ENCODE peak calls at places on chromosome 21, in seven cellular contexts. T, M, S, A, P, W and X are unnamed samples.

GRCh38 chr21:27423073-27423472 is 456.2 kb upstream of the ADAMTS5 start:
- DNase-seq in P (no peak), T (peak), W (no peak), A (no peak), M (peak), S (peak), X (peak)

GRCh38 chr21:15281714-15282113 is 216.9 kb upstream of the NRIP1 start:
- DNase-seq in P (no peak), A (no peak), S (no peak), T (no peak), M (no peak), W (no peak), X (no peak)

GRCh38 chr21:39670741-39671140 is 58.0 kb downstream of the B3GALT5 start:
- DNase-seq in W (no peak), A (no peak), P (no peak), M (no peak), S (peak), T (no peak), X (no peak)

GRCh38 chr21:32371913-32372314 is 20.9 kb downstream of the URB1 start:
- DNase-seq in T (peak), M (peak), A (no peak), S (peak), P (no peak), W (no peak), X (peak)

GRCh38 chr21:45724345-45724961 is 80.9 kb downstream of the PCBP3 start:
- DNase-seq in T (no peak), M (no peak), W (no peak), A (no peak), P (no peak), S (no peak), X (peak)

GRCh38 chr21:34668803-34669148 is at the start of gene CLIC6:
- DNase-seq in T (no peak), S (no peak), M (no peak), P (no peak), W (no peak), A (no peak), X (no peak)

GRCh38 chr21:28018741-28019669 is 973.7 kb downstream of the LTN1 start:
- DNase-seq in M (peak), T (peak), P (peak), A (no peak), W (no peak), S (no peak), X (peak)

GRCh38 chr21:45889115-45889708 is 92.4 kb upstream of the COL6A1 start:
- DNase-seq in A (no peak), S (no peak), P (no peak), M (no peak), T (no peak), W (no peak), X (no peak)

GRCh38 chr21:14414932-14415508 is 32.1 kb upstream of the HSPA13 start:
- DNase-seq in W (no peak), M (no peak), S (no peak), T (no peak), P (no peak), A (no peak), X (no peak)

GRCh38 chr21:46191257-46191685 is 7.0 kb upstream of the SPATC1L start:
- DNase-seq in P (no peak), T (peak), S (peak), A (no peak), W (no peak), M (peak), X (peak)

GRCh38 chr21:33374080-33374873 is 28.9 kb upstream of the IFNGR2 start:
- DNase-seq in A (peak), P (peak), S (peak), T (peak), W (no peak), M (peak), X (peak)

GRCh38 chr21:34724857-34725195 is 56.0 kb downstream of the CLIC6 start:
- DNase-seq in S (peak), A (no peak), M (no peak), T (no peak), W (no peak), P (no peak), X (no peak)

GRCh38 chr21:36004441-36004840 is 55.9 kb downstream of the SETD4 start:
- DNase-seq in P (no peak), A (peak), T (peak), S (no peak), M (peak), W (no peak), X (no peak)

DNA sequence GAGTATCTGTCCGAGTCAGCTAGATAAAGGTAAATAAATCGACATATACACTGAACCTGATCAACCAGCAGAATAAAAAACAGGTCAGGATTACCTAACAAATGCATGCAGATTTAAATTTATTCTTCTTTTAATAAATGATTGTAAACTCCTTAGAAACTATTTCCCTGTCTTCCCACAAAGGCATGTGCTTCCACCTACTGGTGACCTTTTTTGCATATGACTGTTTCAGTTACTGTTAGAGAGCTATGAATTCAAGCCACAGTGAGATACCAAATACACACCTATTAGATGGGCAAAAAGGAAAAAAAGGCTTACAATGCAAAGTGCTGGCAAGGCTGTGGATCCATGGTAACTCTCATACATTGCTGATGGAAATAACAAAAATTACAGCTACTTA is 957.4 kb upstream of the NCAM2 start:
- DNase-seq in S (no peak), M (no peak), P (peak), T (no peak), A (no peak), W (no peak), X (no peak)
- TF ChIP-seq CTCF in S (no peak), M (no peak), P (peak), T (no peak), A (no peak), W (peak), X (no peak)

GRCh38 chr21:41876928-41877652 is 2.1 kb downstream of the PRDM15 start:
- DNase-seq in S (no peak), P (no peak), A (no peak), M (no peak), W (no peak), T (no peak), X (no peak)

GRCh38 chr21:41876396-41876795 is 2.7 kb downstream of the PRDM15 start:
- DNase-seq in T (no peak), P (no peak), S (no peak), W (no peak), M (no peak), A (no peak), X (no peak)

GRCh38 chr21:41879190-41879998 is at the start of gene PRDM15:
- DNase-seq in A (peak), M (peak), W (no peak), S (peak), T (peak), P (peak), X (peak)

GRCh38 chr21:41878831-41879189 is 334 bp downstream of the PRDM15 start:
- DNase-seq in S (peak), A (peak), M (peak), T (peak), W (no peak), P (peak), X (peak)

GRCh38 chr21:41877901-41878830 is 978 bp downstream of the PRDM15 start:
- DNase-seq in A (peak), M (peak), T (peak), P (peak), S (peak), W (no peak), X (peak)
- H2AFZ ChIP-seq in A (peak), M (peak), T (peak), P (peak), S (peak), W (no peak), X (peak)

GRCh38 chr21:23152130-23152529 is 2153.9 kb downstream of the NCAM2 start:
- DNase-seq in T (no peak), W (no peak), M (no peak), A (no peak), P (no peak), S (no peak), X (no peak)
- TF ChIP-seq CTCF in T (no peak), W (no peak), M (no peak), A (no peak), P (no peak), S (no peak), X (no peak)

GRCh38 chr21:30101967-30102366 is 64.6 kb downstream of the CLDN17 start:
- DNase-seq in S (no peak), M (no peak), T (no peak), A (no peak), W (no peak), P (no peak), X (no peak)
- H2AFZ ChIP-seq in S (no peak), M (no peak), T (no peak), A (no peak), W (no peak), P (no peak), X (no peak)

GRCh38 chr21:44484498-44485253 is 29.4 kb downstream of the LRRC3 start:
- DNase-seq in P (no peak), W (no peak), T (no peak), S (no peak), A (no peak), M (no peak), X (peak)

GRCh38 chr21:44483288-44484237 is 28.3 kb downstream of the LRRC3 start:
- DNase-seq in T (no peak), P (no peak), W (no peak), A (no peak), S (no peak), M (peak), X (peak)

GRCh38 chr21:44485796-44486195 is 30.5 kb downstream of the LRRC3 start:
- DNase-seq in A (no peak), T (no peak), M (no peak), W (no peak), P (no peak), S (no peak), X (peak)

GRCh38 chr21:44486302-44486701 is 31.0 kb downstream of the LRRC3 start:
- DNase-seq in A (no peak), T (no peak), M (no peak), W (no peak), S (no peak), P (no peak), X (peak)

GRCh38 chr21:44485254-44485793 is 30.0 kb downstream of the LRRC3 start:
- DNase-seq in A (peak), W (peak), M (peak), T (peak), P (no peak), S (no peak), X (peak)
- TF ChIP-seq CTCF in A (peak), W (peak), M (peak), T (no peak), P (peak), S (no peak), X (peak)

GRCh38 chr21:37367301-37367757 is 756 bp downstream of the DYRK1A start:
- DNase-seq in S (no peak), P (peak), W (no peak), A (no peak), M (no peak), T (no peak), X (no peak)
- H2AFZ ChIP-seq in S (no peak), P (no peak), W (no peak), A (no peak), M (peak), T (no peak), X (no peak)

DNA sequence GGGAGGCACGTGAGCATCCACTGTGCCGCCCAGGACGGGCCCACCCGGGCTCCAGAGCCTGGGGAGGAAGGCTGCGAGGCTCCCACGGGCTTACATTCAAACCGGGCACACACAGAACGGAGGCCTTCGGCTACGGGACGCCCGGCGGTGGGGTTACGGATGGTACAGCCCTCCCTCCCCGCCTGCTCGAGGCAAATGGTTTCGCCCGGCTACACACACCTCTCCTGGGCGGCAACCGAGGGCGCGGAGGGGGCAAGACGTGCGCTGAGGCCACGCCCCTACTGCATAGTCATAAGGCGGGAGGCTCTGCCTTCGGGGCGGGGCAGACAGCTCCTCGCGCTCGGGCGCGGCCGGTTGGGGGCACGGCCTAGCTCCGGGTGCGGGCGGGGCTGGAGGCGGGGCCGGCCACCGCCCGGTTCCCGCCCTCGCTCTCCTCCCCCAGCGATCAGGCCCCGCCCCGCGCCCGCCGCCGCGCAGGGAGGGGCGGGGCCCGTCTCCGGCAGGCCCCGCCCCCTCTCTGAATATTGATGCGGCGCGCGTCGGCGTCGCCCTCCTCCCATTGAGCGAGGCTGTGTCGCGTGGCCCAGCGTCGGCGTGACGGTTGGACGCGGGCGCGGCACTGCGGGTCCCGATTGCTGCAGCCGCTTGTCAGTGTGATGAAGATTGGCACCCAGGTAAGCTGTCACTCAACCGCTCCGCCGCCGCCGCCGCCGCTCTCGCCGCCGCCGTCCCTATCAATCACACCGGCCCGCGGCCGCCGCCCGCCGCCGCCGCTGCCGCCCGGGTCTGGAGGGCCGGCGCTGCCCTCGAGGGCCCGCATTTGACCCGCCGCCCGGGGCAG is at the start of gene PKNOX1:
- DNase-seq in S (peak), M (peak), W (peak), P (peak), T (peak), A (peak), X (peak)
- TF ChIP-seq CTCF in S (no peak), M (no peak), W (no peak), P (peak), T (no peak), A (no peak), X (no peak)